ENCODE peak calls at places on chromosomes 6 and 20, in six cellular contexts. One of them, this sample, is unnamed.
A peak's percentile ranks its signal among the peaks of the same experiment; 100 is the strongest.

GRCh38 chr6:93266418-93266817 is 152.9 kb downstream of the EPHA7 start:
- DNase-seq in MCF 10A: no peak
- DNase-seq in GM12865: no peak
- DNase-seq in stimulated activated CD4-positive, alpha-beta T cell treated with anti-CD3 and anti-CD28 coated beads, Interleukin-1b, Interleukin-23, amount 100 ng/mL, for 1 hour: no peak
- DNase-seq in activated CD4-positive, alpha-beta T cell treated with anti-CD3 and anti-CD28 coated beads, Interleukin-2, amount 50 U/mL, for 48 hours: no peak
- DNase-seq in pancreas: no peak
- DNase-seq in this sample: no peak

GRCh38 chr20:57662313-57663240 is 42.4 kb upstream of the ZBP1 start:
- DNase-seq in activated CD4-positive, alpha-beta T cell treated with anti-CD3 and anti-CD28 coated beads, Interleukin-2, amount 50 U/mL, for 48 hours: no peak
- DNase-seq in stimulated activated CD4-positive, alpha-beta T cell treated with anti-CD3 and anti-CD28 coated beads, Interleukin-1b, Interleukin-23, amount 100 ng/mL, for 1 hour: no peak
- DNase-seq in MCF 10A: no peak
- DNase-seq in pancreas: peak; percentile 50
- DNase-seq in GM12865: no peak
- DNase-seq in this sample: no peak

GRCh38 chr6:4581468-4582420 is 194.5 kb upstream of the CDYL start:
- DNase-seq in stimulated activated CD4-positive, alpha-beta T cell treated with anti-CD3 and anti-CD28 coated beads, Interleukin-1b, Interleukin-23, amount 100 ng/mL, for 1 hour: no peak
- DNase-seq in MCF 10A: peak; percentile 52
- DNase-seq in GM12865: no peak
- DNase-seq in pancreas: no peak
- DNase-seq in activated CD4-positive, alpha-beta T cell treated with anti-CD3 and anti-CD28 coated beads, Interleukin-2, amount 50 U/mL, for 48 hours: no peak
- DNase-seq in this sample: no peak

GRCh38 chr6:142537612-142538478 is 236.0 kb downstream of the ADGRG6 start:
- DNase-seq in pancreas: no peak
- DNase-seq in stimulated activated CD4-positive, alpha-beta T cell treated with anti-CD3 and anti-CD28 coated beads, Interleukin-1b, Interleukin-23, amount 100 ng/mL, for 1 hour: no peak
- DNase-seq in GM12865: peak; percentile 35
- DNase-seq in activated CD4-positive, alpha-beta T cell treated with anti-CD3 and anti-CD28 coated beads, Interleukin-2, amount 50 U/mL, for 48 hours: peak; percentile 33
- DNase-seq in MCF 10A: peak; percentile 62
- DNase-seq in this sample: no peak

GRCh38 chr20:46592580-46593362 is 42.3 kb upstream of the OCSTAMP start:
- DNase-seq in GM12865: peak; percentile 35
- DNase-seq in activated CD4-positive, alpha-beta T cell treated with anti-CD3 and anti-CD28 coated beads, Interleukin-2, amount 50 U/mL, for 48 hours: peak; percentile 23
- DNase-seq in MCF 10A: peak; percentile 11
- DNase-seq in stimulated activated CD4-positive, alpha-beta T cell treated with anti-CD3 and anti-CD28 coated beads, Interleukin-1b, Interleukin-23, amount 100 ng/mL, for 1 hour: no peak
- DNase-seq in pancreas: no peak
- DNase-seq in this sample: no peak

GRCh38 chr6:30781697-30782424 is 37.5 kb upstream of the IER3 start:
- DNase-seq in stimulated activated CD4-positive, alpha-beta T cell treated with anti-CD3 and anti-CD28 coated beads, Interleukin-1b, Interleukin-23, amount 100 ng/mL, for 1 hour: no peak
- DNase-seq in activated CD4-positive, alpha-beta T cell treated with anti-CD3 and anti-CD28 coated beads, Interleukin-2, amount 50 U/mL, for 48 hours: peak; percentile 59
- DNase-seq in pancreas: peak; percentile 97
- DNase-seq in GM12865: peak; percentile 85
- DNase-seq in MCF 10A: peak; percentile 98
- DNase-seq in this sample: peak; percentile 91

GRCh38 chr20:34468956-34469355 is 47.3 kb upstream of the DYNLRB1 start:
- DNase-seq in GM12865: no peak
- DNase-seq in activated CD4-positive, alpha-beta T cell treated with anti-CD3 and anti-CD28 coated beads, Interleukin-2, amount 50 U/mL, for 48 hours: no peak
- DNase-seq in pancreas: no peak
- DNase-seq in stimulated activated CD4-positive, alpha-beta T cell treated with anti-CD3 and anti-CD28 coated beads, Interleukin-1b, Interleukin-23, amount 100 ng/mL, for 1 hour: no peak
- DNase-seq in MCF 10A: no peak
- DNase-seq in this sample: no peak

GRCh38 chr6:74899416-74899815 is 306.4 kb downstream of the COL12A1 start:
- DNase-seq in activated CD4-positive, alpha-beta T cell treated with anti-CD3 and anti-CD28 coated beads, Interleukin-2, amount 50 U/mL, for 48 hours: no peak
- DNase-seq in GM12865: peak; percentile 12
- DNase-seq in pancreas: no peak
- DNase-seq in stimulated activated CD4-positive, alpha-beta T cell treated with anti-CD3 and anti-CD28 coated beads, Interleukin-1b, Interleukin-23, amount 100 ng/mL, for 1 hour: no peak
- DNase-seq in MCF 10A: peak; percentile 61
- DNase-seq in this sample: no peak

GRCh38 chr6:168496932-168497331 is 55.9 kb downstream of the SMOC2 start:
- DNase-seq in stimulated activated CD4-positive, alpha-beta T cell treated with anti-CD3 and anti-CD28 coated beads, Interleukin-1b, Interleukin-23, amount 100 ng/mL, for 1 hour: no peak
- DNase-seq in activated CD4-positive, alpha-beta T cell treated with anti-CD3 and anti-CD28 coated beads, Interleukin-2, amount 50 U/mL, for 48 hours: no peak
- DNase-seq in pancreas: no peak
- DNase-seq in MCF 10A: no peak
- DNase-seq in GM12865: no peak
- DNase-seq in this sample: no peak

GRCh38 chr20:63977392-63978276 is 1.8 kb downstream of the SAMD10 start:
- DNase-seq in GM12865: no peak
- DNase-seq in MCF 10A: peak; percentile 71
- DNase-seq in activated CD4-positive, alpha-beta T cell treated with anti-CD3 and anti-CD28 coated beads, Interleukin-2, amount 50 U/mL, for 48 hours: peak; percentile 78
- DNase-seq in stimulated activated CD4-positive, alpha-beta T cell treated with anti-CD3 and anti-CD28 coated beads, Interleukin-1b, Interleukin-23, amount 100 ng/mL, for 1 hour: no peak
- DNase-seq in pancreas: no peak
- DNase-seq in this sample: no peak

GRCh38 chr6:34888441-34888820 is 589 bp upstream of the TAF11 start:
- DNase-seq in activated CD4-positive, alpha-beta T cell treated with anti-CD3 and anti-CD28 coated beads, Interleukin-2, amount 50 U/mL, for 48 hours: no peak
- DNase-seq in stimulated activated CD4-positive, alpha-beta T cell treated with anti-CD3 and anti-CD28 coated beads, Interleukin-1b, Interleukin-23, amount 100 ng/mL, for 1 hour: no peak
- DNase-seq in MCF 10A: no peak
- DNase-seq in GM12865: no peak
- DNase-seq in pancreas: no peak
- DNase-seq in this sample: no peak

This sample was measured in thoracic aorta.